ENCODE peak calls at places on chromosomes 3 and 15, in five cellular contexts. One of them, this sample, is unnamed.

GRCh38 chr3:38227989-38228388 is 37.6 kb upstream of the SLC22A13 start:
- DNase-seq in T47D: no peak
- DNase-seq in MV-4-11: peak; percentile 64
- DNase-seq in fibroblast of the conjunctiva: peak; percentile 39
- DNase-seq in activated T-cell treated with anti-CD3 and anti-CD28 coated beads, Interleukin-2, amount 50 U/mL, for 24 hours: no peak
- DNase-seq in this sample: no peak

GRCh38 chr3:154193174-154193573 is 72.0 kb downstream of the ARHGEF26 start:
- DNase-seq in activated T-cell treated with anti-CD3 and anti-CD28 coated beads, Interleukin-2, amount 50 U/mL, for 24 hours: no peak
- DNase-seq in MV-4-11: no peak
- DNase-seq in T47D: no peak
- DNase-seq in fibroblast of the conjunctiva: no peak
- DNase-seq in this sample: no peak

GRCh38 chr3:101925564-101925963 is 76.2 kb downstream of the NFKBIZ start:
- DNase-seq in MV-4-11: no peak
- DNase-seq in fibroblast of the conjunctiva: no peak
- DNase-seq in T47D: no peak
- DNase-seq in activated T-cell treated with anti-CD3 and anti-CD28 coated beads, Interleukin-2, amount 50 U/mL, for 24 hours: no peak
- DNase-seq in this sample: no peak

GRCh38 chr15:74826372-74826819 is at the start of gene CPLX3:
- DNase-seq in T47D: peak; percentile 70
- DNase-seq in fibroblast of the conjunctiva: no peak
- DNase-seq in MV-4-11: no peak
- DNase-seq in activated T-cell treated with anti-CD3 and anti-CD28 coated beads, Interleukin-2, amount 50 U/mL, for 24 hours: peak; percentile 62
- DNase-seq in this sample: no peak

GRCh38 chr3:64352596-64352989 is 127.3 kb upstream of the PRICKLE2 start:
- DNase-seq in T47D: no peak
- DNase-seq in fibroblast of the conjunctiva: no peak
- DNase-seq in activated T-cell treated with anti-CD3 and anti-CD28 coated beads, Interleukin-2, amount 50 U/mL, for 24 hours: no peak
- DNase-seq in MV-4-11: peak; percentile 40
- DNase-seq in this sample: no peak

GRCh38 chr3:194401815-194402461 is 2.9 kb upstream of the GP5 start:
- DNase-seq in activated T-cell treated with anti-CD3 and anti-CD28 coated beads, Interleukin-2, amount 50 U/mL, for 24 hours: no peak
- DNase-seq in T47D: no peak
- DNase-seq in fibroblast of the conjunctiva: no peak
- DNase-seq in MV-4-11: no peak
- DNase-seq in this sample: no peak

GRCh38 chr3:33991673-33992072 is 193.2 kb downstream of the PDCD6IP start:
- DNase-seq in T47D: no peak
- DNase-seq in MV-4-11: no peak
- DNase-seq in fibroblast of the conjunctiva: no peak
- DNase-seq in activated T-cell treated with anti-CD3 and anti-CD28 coated beads, Interleukin-2, amount 50 U/mL, for 24 hours: no peak
- DNase-seq in this sample: no peak

GRCh38 chr3:10912784-10913183 is 79.8 kb upstream of the SLC6A1 start:
- DNase-seq in MV-4-11: no peak
- DNase-seq in fibroblast of the conjunctiva: no peak
- DNase-seq in activated T-cell treated with anti-CD3 and anti-CD28 coated beads, Interleukin-2, amount 50 U/mL, for 24 hours: no peak
- DNase-seq in T47D: no peak
- DNase-seq in this sample: no peak

GRCh38 chr15:95645791-95646338 is 684.6 kb upstream of the NR2F2 start:
- DNase-seq in MV-4-11: no peak
- DNase-seq in activated T-cell treated with anti-CD3 and anti-CD28 coated beads, Interleukin-2, amount 50 U/mL, for 24 hours: no peak
- DNase-seq in fibroblast of the conjunctiva: no peak
- DNase-seq in T47D: no peak
- DNase-seq in this sample: no peak

GRCh38 chr3:127071597-127072001 is 88.7 kb downstream of the PLXNA1 start:
- DNase-seq in T47D: no peak
- DNase-seq in activated T-cell treated with anti-CD3 and anti-CD28 coated beads, Interleukin-2, amount 50 U/mL, for 24 hours: no peak
- DNase-seq in fibroblast of the conjunctiva: no peak
- DNase-seq in MV-4-11: no peak
- DNase-seq in this sample: no peak

GRCh38 chr3:150269526-150269925 is 138.6 kb upstream of the TSC22D2 start:
- DNase-seq in MV-4-11: no peak
- DNase-seq in T47D: no peak
- DNase-seq in fibroblast of the conjunctiva: no peak
- DNase-seq in activated T-cell treated with anti-CD3 and anti-CD28 coated beads, Interleukin-2, amount 50 U/mL, for 24 hours: no peak
- DNase-seq in this sample: no peak

GRCh38 chr3:47517937-47518336 is 4.4 kb upstream of the ELP6 start:
- DNase-seq in MV-4-11: no peak
- DNase-seq in T47D: no peak
- DNase-seq in fibroblast of the conjunctiva: no peak
- DNase-seq in activated T-cell treated with anti-CD3 and anti-CD28 coated beads, Interleukin-2, amount 50 U/mL, for 24 hours: no peak
- DNase-seq in this sample: no peak

GRCh38 chr15:39191871-39192281 is 389.0 kb upstream of the THBS1 start:
- DNase-seq in MV-4-11: no peak
- DNase-seq in activated T-cell treated with anti-CD3 and anti-CD28 coated beads, Interleukin-2, amount 50 U/mL, for 24 hours: no peak
- DNase-seq in fibroblast of the conjunctiva: no peak
- DNase-seq in T47D: no peak
- DNase-seq in this sample: no peak

GRCh38 chr15:39579487-39580116 is 1.3 kb upstream of the THBS1 start:
- DNase-seq in activated T-cell treated with anti-CD3 and anti-CD28 coated beads, Interleukin-2, amount 50 U/mL, for 24 hours: no peak
- DNase-seq in MV-4-11: no peak
- DNase-seq in T47D: peak; percentile 39
- DNase-seq in fibroblast of the conjunctiva: peak; percentile 72
- DNase-seq in this sample: no peak

GRCh38 chr3:108182339-108182738 is 39.9 kb downstream of the IFT57 start:
- DNase-seq in activated T-cell treated with anti-CD3 and anti-CD28 coated beads, Interleukin-2, amount 50 U/mL, for 24 hours: no peak
- DNase-seq in fibroblast of the conjunctiva: no peak
- DNase-seq in MV-4-11: no peak
- DNase-seq in T47D: no peak
- DNase-seq in this sample: no peak

GRCh38 chr3:150268426-150269321 is 139.4 kb upstream of the TSC22D2 start:
- DNase-seq in fibroblast of the conjunctiva: no peak
- DNase-seq in activated T-cell treated with anti-CD3 and anti-CD28 coated beads, Interleukin-2, amount 50 U/mL, for 24 hours: no peak
- DNase-seq in T47D: peak; percentile 47
- DNase-seq in MV-4-11: no peak
- DNase-seq in this sample: no peak

GRCh38 chr3:186653984-186654383 is 11.8 kb upstream of the HRG start:
- DNase-seq in T47D: no peak
- DNase-seq in activated T-cell treated with anti-CD3 and anti-CD28 coated beads, Interleukin-2, amount 50 U/mL, for 24 hours: no peak
- DNase-seq in fibroblast of the conjunctiva: no peak
- DNase-seq in MV-4-11: no peak
- DNase-seq in this sample: no peak

GRCh38 chr15:100020614-100021013 is 287.4 kb upstream of the LYSMD4 start:
- DNase-seq in fibroblast of the conjunctiva: no peak
- DNase-seq in MV-4-11: peak; percentile 5
- DNase-seq in activated T-cell treated with anti-CD3 and anti-CD28 coated beads, Interleukin-2, amount 50 U/mL, for 24 hours: no peak
- DNase-seq in T47D: no peak
- DNase-seq in this sample: no peak

GRCh38 chr15:34642252-34642651 is 58.8 kb upstream of the GOLGA8B start:
- DNase-seq in MV-4-11: no peak
- DNase-seq in fibroblast of the conjunctiva: no peak
- DNase-seq in activated T-cell treated with anti-CD3 and anti-CD28 coated beads, Interleukin-2, amount 50 U/mL, for 24 hours: no peak
- DNase-seq in T47D: no peak
- DNase-seq in this sample: no peak

GRCh38 chr3:40534283-40534682 is 9.5 kb downstream of the ZNF621 start:
- DNase-seq in T47D: no peak
- DNase-seq in fibroblast of the conjunctiva: no peak
- DNase-seq in MV-4-11: no peak
- DNase-seq in activated T-cell treated with anti-CD3 and anti-CD28 coated beads, Interleukin-2, amount 50 U/mL, for 24 hours: no peak
- DNase-seq in this sample: no peak

GRCh38 chr15:43808435-43808950 is 8.1 kb downstream of the HYPK start:
- DNase-seq in T47D: no peak
- DNase-seq in fibroblast of the conjunctiva: no peak
- DNase-seq in activated T-cell treated with anti-CD3 and anti-CD28 coated beads, Interleukin-2, amount 50 U/mL, for 24 hours: no peak
- DNase-seq in MV-4-11: no peak
- DNase-seq in this sample: no peak

GRCh38 chr15:70799667-70800450 is 36.5 kb upstream of the UACA start:
- DNase-seq in T47D: no peak
- DNase-seq in fibroblast of the conjunctiva: peak; percentile 95
- DNase-seq in activated T-cell treated with anti-CD3 and anti-CD28 coated beads, Interleukin-2, amount 50 U/mL, for 24 hours: no peak
- DNase-seq in MV-4-11: peak; percentile 46
- DNase-seq in this sample: no peak

GRCh38 chr3:135352213-135352612 is 557.2 kb downstream of the EPHB1 start:
- DNase-seq in activated T-cell treated with anti-CD3 and anti-CD28 coated beads, Interleukin-2, amount 50 U/mL, for 24 hours: no peak
- DNase-seq in T47D: no peak
- DNase-seq in MV-4-11: no peak
- DNase-seq in fibroblast of the conjunctiva: no peak
- DNase-seq in this sample: no peak

GRCh38 chr3:142850395-142851023 is 38.4 kb downstream of the PCOLCE2 start:
- DNase-seq in MV-4-11: peak; percentile 98
- DNase-seq in T47D: no peak
- DNase-seq in activated T-cell treated with anti-CD3 and anti-CD28 coated beads, Interleukin-2, amount 50 U/mL, for 24 hours: no peak
- DNase-seq in fibroblast of the conjunctiva: peak; percentile 50
- DNase-seq in this sample: peak; percentile 41

This sample was measured in GDM1.